ENCODE peak calls at places on chromosomes 16 and 17, in seven cellular contexts. One of them, this sample, is unnamed.

GRCh38 chr17:10743316-10744009 is 13.6 kb upstream of the TMEM220 start:
- DNase-seq in astrocyte: peak; percentile 44
- DNase-seq in mammary epithelial cell: no peak
- DNase-seq in PC-9: no peak
- DNase-seq in fibroblast of lung: peak; percentile 60
- DNase-seq in HCT116: no peak
- DNase-seq in K562: no peak
- DNase-seq in this sample: peak; percentile 34

GRCh38 chr17:18320301-18320700 is 5.2 kb downstream of the SMCR8 start:
- DNase-seq in mammary epithelial cell: no peak
- DNase-seq in PC-9: no peak
- DNase-seq in astrocyte: no peak
- DNase-seq in K562: no peak
- DNase-seq in fibroblast of lung: no peak
- DNase-seq in HCT116: no peak
- DNase-seq in this sample: no peak

GRCh38 chr17:47803201-47803600 is 18.4 kb downstream of the OSBPL7 start:
- DNase-seq in PC-9: no peak
- DNase-seq in K562: no peak
- DNase-seq in astrocyte: no peak
- DNase-seq in fibroblast of lung: no peak
- DNase-seq in mammary epithelial cell: no peak
- DNase-seq in HCT116: no peak
- DNase-seq in this sample: no peak

GRCh38 chr16:31373235-31373634 is 18.3 kb downstream of the ITGAX start:
- DNase-seq in astrocyte: no peak
- DNase-seq in PC-9: no peak
- DNase-seq in HCT116: no peak
- DNase-seq in fibroblast of lung: no peak
- DNase-seq in mammary epithelial cell: no peak
- DNase-seq in K562: no peak
- DNase-seq in this sample: no peak

GRCh38 chr16:85105475-85105874 is 6.8 kb downstream of the CIBAR2 start:
- DNase-seq in astrocyte: no peak
- DNase-seq in HCT116: no peak
- DNase-seq in PC-9: no peak
- DNase-seq in fibroblast of lung: no peak
- DNase-seq in mammary epithelial cell: no peak
- DNase-seq in K562: no peak
- DNase-seq in this sample: no peak

GRCh38 chr17:81551458-81552243 is 502 bp downstream of the FAAP100 start:
- DNase-seq in HCT116: no peak
- DNase-seq in fibroblast of lung: no peak
- DNase-seq in K562: peak; percentile 84
- DNase-seq in mammary epithelial cell: peak; percentile 21
- DNase-seq in astrocyte: no peak
- DNase-seq in PC-9: peak; percentile 35
- DNase-seq in this sample: peak; percentile 22

GRCh38 chr16:24737391-24737871 is 8.0 kb downstream of the TNRC6A start:
- DNase-seq in fibroblast of lung: peak; percentile 59
- DNase-seq in K562: no peak
- DNase-seq in HCT116: no peak
- DNase-seq in astrocyte: peak; percentile 60
- DNase-seq in PC-9: no peak
- DNase-seq in mammary epithelial cell: no peak
- DNase-seq in this sample: peak; percentile 41

GRCh38 chr16:81493755-81494433 is 49.3 kb downstream of the CMIP start:
- DNase-seq in PC-9: peak; percentile 92
- DNase-seq in K562: peak; percentile 81
- DNase-seq in HCT116: peak; percentile 83
- DNase-seq in mammary epithelial cell: peak; percentile 97
- DNase-seq in fibroblast of lung: peak; percentile 76
- DNase-seq in astrocyte: peak; percentile 80
- DNase-seq in this sample: peak; percentile 93

GRCh38 chr16:78882751-78883150 is 717.8 kb downstream of the MAF start:
- DNase-seq in fibroblast of lung: no peak
- DNase-seq in mammary epithelial cell: no peak
- DNase-seq in astrocyte: no peak
- DNase-seq in K562: no peak
- DNase-seq in HCT116: no peak
- DNase-seq in PC-9: no peak
- DNase-seq in this sample: no peak

GRCh38 chr17:27105636-27106035 is 188.3 kb upstream of the WSB1 start:
- DNase-seq in fibroblast of lung: no peak
- DNase-seq in HCT116: no peak
- DNase-seq in PC-9: no peak
- DNase-seq in astrocyte: no peak
- DNase-seq in K562: no peak
- DNase-seq in mammary epithelial cell: no peak
- DNase-seq in this sample: no peak
- H3K9me3 ChIP-seq in fibroblast of lung: no peaks in the 10 kb centered on the region
- H3K9me3 ChIP-seq in HCT116: no peaks in the 10 kb centered on the region
- H3K9me3 ChIP-seq in PC-9: no peaks in the 10 kb centered on the region
- H3K9me3 ChIP-seq in astrocyte: no peaks in the 10 kb centered on the region
- H3K9me3 ChIP-seq in K562: peaks cover 5% of the 10 kb centered on the region
- H3K9me3 ChIP-seq in mammary epithelial cell: no peaks in the 10 kb centered on the region
- H3K9me3 ChIP-seq in this sample: no peaks in the 10 kb centered on the region

GRCh38 chr17:5557485-5557884 is 26.8 kb downstream of the NLRP1 start:
- DNase-seq in mammary epithelial cell: peak; percentile 69
- DNase-seq in astrocyte: peak; percentile 37
- DNase-seq in fibroblast of lung: peak; percentile 51
- DNase-seq in HCT116: no peak
- DNase-seq in K562: no peak
- DNase-seq in PC-9: no peak
- DNase-seq in this sample: peak; percentile 46

GRCh38 chr17:5555254-5555653 is 29.1 kb downstream of the NLRP1 start:
- DNase-seq in HCT116: no peak
- DNase-seq in astrocyte: peak; percentile 73
- DNase-seq in fibroblast of lung: peak; percentile 33
- DNase-seq in K562: no peak
- DNase-seq in mammary epithelial cell: peak; percentile 82
- DNase-seq in PC-9: no peak
- DNase-seq in this sample: no peak

GRCh38 chr17:5560361-5560988 is 23.8 kb downstream of the NLRP1 start:
- DNase-seq in HCT116: no peak
- DNase-seq in fibroblast of lung: no peak
- DNase-seq in K562: no peak
- DNase-seq in PC-9: no peak
- DNase-seq in mammary epithelial cell: no peak
- DNase-seq in astrocyte: no peak
- DNase-seq in this sample: no peak

GRCh38 chr17:5558815-5559785 is 25.2 kb downstream of the NLRP1 start:
- DNase-seq in HCT116: no peak
- DNase-seq in K562: no peak
- DNase-seq in astrocyte: no peak
- DNase-seq in mammary epithelial cell: no peak
- DNase-seq in fibroblast of lung: no peak
- DNase-seq in PC-9: no peak
- DNase-seq in this sample: no peak

DNA sequence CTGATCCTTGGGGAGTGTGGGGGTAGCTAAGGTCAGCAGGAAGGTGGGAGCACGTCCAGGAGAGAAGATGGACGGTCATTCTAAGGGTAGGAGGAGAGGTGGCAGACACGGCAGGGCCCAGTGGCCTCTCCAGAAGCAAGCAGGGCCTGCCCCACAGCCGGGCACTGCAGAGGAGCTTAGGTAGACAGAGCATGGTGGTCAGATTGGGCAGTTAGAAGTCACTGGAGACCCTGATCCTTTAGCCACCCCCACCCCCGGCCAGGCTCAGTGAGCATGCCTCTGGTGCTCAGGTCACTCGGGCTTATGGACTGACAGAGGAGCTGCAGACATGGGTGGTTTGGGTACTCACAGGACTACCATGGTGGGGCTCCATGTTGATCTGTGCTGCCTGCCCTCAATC is 26.3 kb downstream of the NLRP1 start:
- DNase-seq in HCT116: no peak
- DNase-seq in astrocyte: no peak
- DNase-seq in PC-9: no peak
- DNase-seq in K562: no peak
- DNase-seq in mammary epithelial cell: no peak
- DNase-seq in fibroblast of lung: no peak
- DNase-seq in this sample: no peak
- TF ChIP-seq EZH2 in HCT116: no peak
- TF ChIP-seq EZH2 in astrocyte: no peak
- TF ChIP-seq EZH2 in PC-9: no peak
- TF ChIP-seq EZH2 in K562: no peak
- TF ChIP-seq EZH2 in mammary epithelial cell: no peak
- TF ChIP-seq EZH2 in fibroblast of lung: no peak
- TF ChIP-seq EZH2 in this sample: no peak

GRCh38 chr17:22490399-22490798 is 798.1 kb downstream of the KCNJ18 start:
- DNase-seq in K562: no peak
- DNase-seq in astrocyte: no peak
- DNase-seq in HCT116: no peak
- DNase-seq in mammary epithelial cell: no peak
- DNase-seq in PC-9: no peak
- DNase-seq in fibroblast of lung: no peak
- DNase-seq in this sample: no peak

GRCh38 chr17:22496450-22496849 is 804.1 kb downstream of the KCNJ18 start:
- DNase-seq in HCT116: no peak
- DNase-seq in astrocyte: no peak
- DNase-seq in K562: no peak
- DNase-seq in fibroblast of lung: no peak
- DNase-seq in mammary epithelial cell: no peak
- DNase-seq in PC-9: no peak
- DNase-seq in this sample: no peak

GRCh38 chr17:22492331-22492730 is 800.0 kb downstream of the KCNJ18 start:
- DNase-seq in mammary epithelial cell: no peak
- DNase-seq in PC-9: no peak
- DNase-seq in astrocyte: no peak
- DNase-seq in HCT116: no peak
- DNase-seq in fibroblast of lung: no peak
- DNase-seq in K562: no peak
- DNase-seq in this sample: no peak
- H3K9me3 ChIP-seq in mammary epithelial cell: peaks cover 19% of the 10 kb centered on the region
- H3K9me3 ChIP-seq in PC-9: no peaks in the 10 kb centered on the region
- H3K9me3 ChIP-seq in astrocyte: peaks cover 3% of the 10 kb centered on the region
- H3K9me3 ChIP-seq in HCT116: no peaks in the 10 kb centered on the region
- H3K9me3 ChIP-seq in fibroblast of lung: no peaks in the 10 kb centered on the region
- H3K9me3 ChIP-seq in K562: no peaks in the 10 kb centered on the region
- H3K9me3 ChIP-seq in this sample: peaks cover 5% of the 10 kb centered on the region

DNA sequence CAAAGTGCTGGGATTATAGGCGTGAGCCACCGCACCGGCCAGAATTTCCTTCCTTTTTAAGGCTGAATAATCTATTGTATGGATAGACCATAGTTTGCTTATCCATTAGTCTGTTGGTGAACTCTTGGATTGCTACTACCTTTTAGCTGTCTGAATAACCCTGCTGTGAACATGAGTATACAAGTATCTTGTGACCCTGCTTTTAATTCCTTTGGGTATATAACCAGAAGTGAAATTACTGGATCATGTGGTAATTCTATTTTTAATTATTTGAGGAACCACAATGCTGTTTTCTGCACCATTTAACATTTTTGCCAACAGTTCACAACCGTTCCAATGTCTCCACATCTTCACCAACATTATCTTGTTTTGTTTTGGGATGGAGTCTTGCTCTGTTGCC is 4.6 kb upstream of the OTOA start:
- DNase-seq in fibroblast of lung: no peak
- DNase-seq in HCT116: no peak
- DNase-seq in PC-9: no peak
- DNase-seq in mammary epithelial cell: no peak
- DNase-seq in K562: no peak
- DNase-seq in astrocyte: no peak
- DNase-seq in this sample: no peak
- TF ChIP-seq EZH2 in fibroblast of lung: no peak
- TF ChIP-seq EZH2 in HCT116: no peak
- TF ChIP-seq EZH2 in PC-9: no peak
- TF ChIP-seq EZH2 in mammary epithelial cell: no peak
- TF ChIP-seq EZH2 in K562: no peak
- TF ChIP-seq EZH2 in astrocyte: no peak
- TF ChIP-seq EZH2 in this sample: no peak

GRCh38 chr16:61324044-61324443 is 712.2 kb downstream of the CDH8 start:
- DNase-seq in astrocyte: no peak
- DNase-seq in K562: no peak
- DNase-seq in fibroblast of lung: no peak
- DNase-seq in PC-9: no peak
- DNase-seq in mammary epithelial cell: no peak
- DNase-seq in HCT116: no peak
- DNase-seq in this sample: no peak

DNA sequence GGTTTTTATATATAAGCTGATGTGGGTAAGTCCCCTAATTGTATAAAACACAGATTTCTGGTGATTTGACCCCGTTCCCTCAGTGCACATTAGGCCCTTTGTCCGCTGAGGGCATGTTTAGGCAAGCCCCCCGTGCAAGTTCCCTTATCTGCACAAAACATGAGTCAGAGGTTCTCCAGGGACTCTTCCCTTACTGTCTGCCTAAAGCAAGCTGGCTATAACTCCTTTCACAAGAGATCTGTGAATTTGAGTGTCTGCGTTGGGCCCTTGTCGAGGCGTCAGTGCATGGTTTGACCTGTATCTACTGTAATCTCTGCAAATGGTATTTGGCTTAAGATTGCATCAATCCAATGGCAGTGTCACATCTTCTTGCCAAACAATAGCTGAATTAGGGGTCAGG is 712.8 kb downstream of the CDH8 start:
- DNase-seq in PC-9: no peak
- DNase-seq in astrocyte: no peak
- DNase-seq in HCT116: no peak
- DNase-seq in K562: no peak
- DNase-seq in fibroblast of lung: no peak
- DNase-seq in mammary epithelial cell: peak; percentile 81
- DNase-seq in this sample: no peak
- H3K9me3 ChIP-seq in PC-9: no peaks in the 10 kb centered on the region
- H3K9me3 ChIP-seq in astrocyte: no peaks in the 10 kb centered on the region
- H3K9me3 ChIP-seq in HCT116: peaks cover 4% of the 10 kb centered on the region
- H3K9me3 ChIP-seq in K562: no peaks in the 10 kb centered on the region
- H3K9me3 ChIP-seq in fibroblast of lung: no peaks in the 10 kb centered on the region
- H3K9me3 ChIP-seq in mammary epithelial cell: no peaks in the 10 kb centered on the region
- H3K9me3 ChIP-seq in this sample: no peaks in the 10 kb centered on the region

GRCh38 chr17:52159159-52159809 is 770 bp upstream of the CA10 start:
- DNase-seq in HCT116: no peak
- DNase-seq in astrocyte: no peak
- DNase-seq in fibroblast of lung: no peak
- DNase-seq in PC-9: no peak
- DNase-seq in K562: no peak
- DNase-seq in mammary epithelial cell: no peak
- DNase-seq in this sample: no peak

GRCh38 chr17:52157161-52157560 is 1.4 kb downstream of the CA10 start:
- DNase-seq in mammary epithelial cell: no peak
- DNase-seq in astrocyte: no peak
- DNase-seq in HCT116: no peak
- DNase-seq in PC-9: no peak
- DNase-seq in K562: no peak
- DNase-seq in fibroblast of lung: no peak
- DNase-seq in this sample: no peak

GRCh38 chr17:52157603-52158449 is 688 bp downstream of the CA10 start:
- DNase-seq in fibroblast of lung: no peak
- DNase-seq in mammary epithelial cell: no peak
- DNase-seq in astrocyte: no peak
- DNase-seq in PC-9: no peak
- DNase-seq in K562: no peak
- DNase-seq in HCT116: no peak
- DNase-seq in this sample: no peak

GRCh38 chr17:52158450-52159042 is at the start of gene CA10:
- DNase-seq in mammary epithelial cell: no peak
- DNase-seq in astrocyte: no peak
- DNase-seq in fibroblast of lung: no peak
- DNase-seq in K562: no peak
- DNase-seq in HCT116: no peak
- DNase-seq in PC-9: no peak
- DNase-seq in this sample: no peak

GRCh38 chr17:52159810-52160578 is 1.5 kb upstream of the CA10 start:
- DNase-seq in K562: no peak
- DNase-seq in mammary epithelial cell: no peak
- DNase-seq in astrocyte: no peak
- DNase-seq in PC-9: no peak
- DNase-seq in HCT116: no peak
- DNase-seq in fibroblast of lung: no peak
- DNase-seq in this sample: no peak
- TF ChIP-seq EZH2 in K562: no peak
- TF ChIP-seq EZH2 in mammary epithelial cell: peak; percentile 55
- TF ChIP-seq EZH2 in astrocyte: peak; percentile 1
- TF ChIP-seq EZH2 in PC-9: no peak
- TF ChIP-seq EZH2 in HCT116: no peak
- TF ChIP-seq EZH2 in fibroblast of lung: no peak
- TF ChIP-seq EZH2 in this sample: no peak